ENCODE peak calls at places on chromosomes 16 and 17, in nine cellular contexts. T is NB4, B is H9, P is omental fat pad, N is nephron progenitor cell, C is fibroblast of lung, Q is GM20000, H is HFF-Myc, G is IMR-90. Z is an unnamed sample.

GRCh38 chr17:78873519-78874340 is 29.3 kb downstream of the CEP295NL start:
- DNase-seq in T (no peak), N (no peak), P (no peak), H (peak; percentile 56), G (peak; percentile 79), C (peak; percentile 62), Q (no peak), B (no peak), Z (no peak)

GRCh38 chr16:62201911-62202310 is 165.7 kb upstream of the CDH8 start:
- DNase-seq in C (no peak), N (no peak), H (no peak), T (no peak), Q (no peak), G (no peak), B (peak; percentile 64), P (no peak), Z (no peak)

GRCh38 chr17:78844301-78845005 is 3.8 kb upstream of the USP36 start:
- DNase-seq in H (no peak), G (peak; percentile 71), C (peak; percentile 30), B (no peak), P (no peak), N (no peak), Q (no peak), T (no peak), Z (no peak)

GRCh38 chr17:62660629-62661118 is 33.2 kb downstream of the MRC2 start:
- DNase-seq in T (no peak), Q (no peak), G (no peak), N (no peak), H (no peak), B (no peak), C (no peak), P (no peak), Z (no peak)

GRCh38 chr16:65414284-65414984 is 292.6 kb upstream of the CDH11 start:
- DNase-seq in T (peak; percentile 27), Q (no peak), C (peak; percentile 81), B (no peak), N (no peak), P (no peak), H (peak; percentile 88), G (peak; percentile 87), Z (no peak)

GRCh38 chr17:36742267-36743000 is 141.1 kb downstream of the MRM1 start:
- DNase-seq in C (no peak), P (no peak), G (no peak), T (no peak), H (no peak), B (peak; percentile 69), Q (no peak), N (no peak), Z (no peak)

GRCh38 chr17:2171725-2172446 is 117.0 kb downstream of the HIC1 start:
- DNase-seq in B (no peak), C (peak; percentile 100), T (no peak), Q (no peak), G (peak; percentile 99), H (no peak), P (no peak), N (peak; percentile 38), Z (no peak)

GRCh38 chr16:56295739-56296527 is 104.6 kb downstream of the GNAO1 start:
- DNase-seq in P (no peak), H (no peak), T (no peak), G (no peak), C (no peak), Q (no peak), N (no peak), B (no peak), Z (no peak)

GRCh38 chr16:82699262-82699661 is 72.5 kb downstream of the CDH13 start:
- DNase-seq in T (no peak), N (no peak), C (no peak), G (no peak), P (no peak), B (no peak), Q (no peak), H (no peak), Z (no peak)

GRCh38 chr17:82494236-82495055 is 25.1 kb upstream of the FOXK2 start:
- DNase-seq in N (peak; percentile 90), B (peak; percentile 97), C (peak; percentile 97), Q (peak; percentile 93), H (peak; percentile 98), T (peak; percentile 96), G (peak; percentile 97), P (peak; percentile 86), Z (peak; percentile 90)

GRCh38 chr17:290626-291025 is 62.0 kb downstream of the RPH3AL start:
- DNase-seq in Q (no peak), H (no peak), C (no peak), P (no peak), T (no peak), G (no peak), N (no peak), B (no peak), Z (no peak)

GRCh38 chr16:68800257-68800875 is 43.0 kb upstream of the TANGO6 start:
- DNase-seq in T (peak; percentile 76), H (peak; percentile 69), Q (peak; percentile 79), P (no peak), C (peak; percentile 82), N (peak; percentile 72), B (peak; percentile 83), G (peak; percentile 83), Z (peak; percentile 75)

GRCh38 chr17:14747576-14747940 is 446.7 kb downstream of the HS3ST3B1 start:
- DNase-seq in C (peak; percentile 30), B (no peak), H (no peak), Q (no peak), T (no peak), G (peak; percentile 25), N (no peak), P (no peak), Z (no peak)

GRCh38 chr16:56450275-56450889 is 750 bp downstream of the NUDT21 start:
- DNase-seq in C (peak; percentile 12), T (peak; percentile 36), B (no peak), P (no peak), Q (no peak), N (no peak), H (no peak), G (peak; percentile 14), Z (no peak)

GRCh38 chr16:4801051-4801961 is 1.1 kb downstream of the ROGDI start:
- DNase-seq in B (no peak), Q (no peak), C (no peak), T (peak; percentile 38), N (peak; percentile 32), H (no peak), G (no peak), P (no peak), Z (no peak)

GRCh38 chr17:2033128-2033527 is 3.2 kb downstream of the DPH1 start:
- DNase-seq in H (no peak), C (no peak), P (no peak), T (no peak), G (no peak), N (no peak), Q (no peak), B (no peak), Z (no peak)

GRCh38 chr16:49748322-49748721 is 107.6 kb downstream of the ZNF423 start:
- DNase-seq in C (no peak), N (no peak), G (no peak), B (no peak), Q (no peak), P (peak; percentile 63), T (no peak), H (no peak), Z (no peak)

GRCh38 chr16:15031179-15031578 is 24.7 kb downstream of the NTAN1 start:
- DNase-seq in Q (no peak), N (no peak), G (no peak), B (peak; percentile 19), T (peak; percentile 73), C (no peak), H (no peak), P (no peak), Z (no peak)

GRCh38 chr16:30605148-30605547 is 5.0 kb downstream of the ZNF689 start:
- DNase-seq in G (no peak), T (no peak), B (no peak), N (no peak), Q (no peak), P (no peak), C (no peak), H (no peak), Z (no peak)

GRCh38 chr16:3042376-3042775 is 4.0 kb upstream of the MMP25 start:
- DNase-seq in T (peak; percentile 69), B (no peak), C (no peak), N (no peak), G (no peak), H (no peak), P (no peak), Q (no peak), Z (no peak)

GRCh38 chr17:75059369-75060345 is 12.6 kb downstream of the KCTD2 start:
- DNase-seq in G (peak; percentile 81), P (no peak), B (no peak), H (no peak), T (peak; percentile 43), Q (no peak), N (no peak), C (peak; percentile 84), Z (no peak)

GRCh38 chr17:64250211-64250835 is 12.7 kb downstream of the TEX2 start:
- DNase-seq in P (no peak), G (no peak), N (no peak), C (no peak), Q (no peak), B (no peak), H (no peak), T (no peak), Z (no peak)

GRCh38 chr17:7587420-7587786 is 2.5 kb downstream of the SOX15 start:
- DNase-seq in T (no peak), N (no peak), B (no peak), H (peak; percentile 70), Q (no peak), P (no peak), C (peak; percentile 91), G (peak; percentile 98), Z (no peak)
- TF ChIP-seq CTCF in T (no peak), N (no peak), B (no peak), H (no peak), Q (no peak), P (no peak), C (peak; percentile 24), G (peak; percentile 27), Z (no peak)

DNA sequence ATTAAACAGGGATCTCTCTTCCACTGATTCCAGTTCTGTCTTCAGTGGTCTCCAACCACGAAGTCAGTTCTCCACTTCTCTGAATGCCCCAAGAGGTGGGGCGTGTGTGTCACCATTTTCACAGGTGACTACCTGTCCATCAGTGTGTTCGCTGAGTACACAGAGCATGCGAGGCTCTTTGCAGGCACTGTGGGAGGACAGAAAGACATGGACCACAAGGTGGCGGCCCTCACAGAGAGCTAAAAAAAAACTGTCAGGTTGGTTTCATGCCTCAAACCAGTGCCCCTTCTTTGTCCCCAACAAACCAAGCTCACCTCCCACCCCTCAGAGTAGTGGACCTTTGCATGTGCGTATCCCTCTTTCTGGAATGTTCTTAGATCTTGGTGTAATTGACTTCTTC is 13.8 kb downstream of the EMP2 start:
- DNase-seq in H (no peak), B (peak; percentile 39), N (no peak), P (no peak), T (peak; percentile 11), C (no peak), Q (no peak), G (no peak), Z (no peak)
- TF ChIP-seq CTCF in H (no peak), B (peak; percentile 51), N (no peak), P (no peak), T (peak; percentile 25), C (no peak), Q (peak; percentile 5), G (no peak), Z (no peak)

GRCh38 chr16:84704253-84704652 is 4.5 kb downstream of the USP10 start:
- DNase-seq in T (no peak), Q (no peak), B (no peak), P (no peak), H (no peak), C (no peak), G (no peak), N (no peak), Z (no peak)
- TF ChIP-seq CTCF in T (no peak), Q (no peak), B (no peak), P (no peak), H (no peak), C (no peak), G (no peak), N (no peak), Z (no peak)

GRCh38 chr16:28280881-28281836 is 11.2 kb upstream of the SBK1 start:
- DNase-seq in H (no peak), C (no peak), G (no peak), T (peak; percentile 33), N (no peak), B (no peak), Q (no peak), P (no peak), Z (no peak)
- TF ChIP-seq CTCF in H (no peak), C (no peak), G (no peak), T (no peak), N (no peak), B (peak; percentile 20), Q (no peak), P (no peak), Z (no peak)